ENCODE peak calls at places on chromosomes 16 and 17, in six cellular contexts. R is osteocyte, N is pancreas, Y is colonic mucosa, S is glutamatergic neuron, W is WTC11. O is an unnamed sample.

GRCh38 chr17:50169121-50169764 is 3.4 kb downstream of the SGCA start:
- DNase-seq in R (no peak), N (no peak), Y (no peak), S (peak), W (peak), O (no peak)

GRCh38 chr17:16599537-16599936 is 30.5 kb upstream of the ZNF287 start:
- DNase-seq in R (no peak), N (no peak), Y (no peak), S (no peak), W (no peak), O (no peak)

GRCh38 chr17:19022747-19023146 is 18.2 kb upstream of the FAM83G start:
- DNase-seq in R (no peak), N (no peak), Y (no peak), S (no peak), W (no peak), O (no peak)

GRCh38 chr16:852451-853185 is 52.1 kb upstream of the GNG13 start:
- DNase-seq in R (no peak), N (no peak), Y (no peak), S (no peak), W (no peak), O (no peak)

GRCh38 chr17:57902800-57903759 is 52.1 kb downstream of the CUEDC1 start:
- DNase-seq in R (no peak), N (peak), Y (peak), S (no peak), W (no peak), O (no peak)

GRCh38 chr16:48862087-48862532 is 252.1 kb upstream of the N4BP1 start:
- DNase-seq in R (no peak), N (no peak), Y (peak), S (no peak), W (peak), O (no peak)

GRCh38 chr16:46947900-46948547 is 25.4 kb downstream of the DNAJA2 start:
- DNase-seq in R (no peak), N (no peak), Y (no peak), S (no peak), W (peak), O (no peak)

GRCh38 chr17:75685508-75685907 is 18.4 kb downstream of the SAP30BP start:
- DNase-seq in R (no peak), N (no peak), Y (no peak), S (no peak), W (no peak), O (no peak)

GRCh38 chr16:1427473-1428461 is 3.1 kb upstream of the PERCC1 start:
- DNase-seq in R (no peak), N (peak), Y (no peak), S (no peak), W (no peak), O (no peak)

GRCh38 chr16:12677472-12677871 is 126.2 kb downstream of the CPPED1 start:
- DNase-seq in R (no peak), N (no peak), Y (no peak), S (no peak), W (no peak), O (no peak)

GRCh38 chr16:68264128-68265077 is at the start of gene SLC7A6:
- DNase-seq in R (peak), N (peak), Y (peak), S (peak), W (peak), O (peak)

GRCh38 chr17:66652840-66653507 is 181.9 kb upstream of the CACNG5 start:
- DNase-seq in R (no peak), N (no peak), Y (no peak), S (no peak), W (no peak), O (no peak)

GRCh38 chr17:2054740-2055493 is at the start of gene HIC1:
- DNase-seq in R (peak), N (peak), Y (peak), S (peak), W (peak), O (peak)

DNA sequence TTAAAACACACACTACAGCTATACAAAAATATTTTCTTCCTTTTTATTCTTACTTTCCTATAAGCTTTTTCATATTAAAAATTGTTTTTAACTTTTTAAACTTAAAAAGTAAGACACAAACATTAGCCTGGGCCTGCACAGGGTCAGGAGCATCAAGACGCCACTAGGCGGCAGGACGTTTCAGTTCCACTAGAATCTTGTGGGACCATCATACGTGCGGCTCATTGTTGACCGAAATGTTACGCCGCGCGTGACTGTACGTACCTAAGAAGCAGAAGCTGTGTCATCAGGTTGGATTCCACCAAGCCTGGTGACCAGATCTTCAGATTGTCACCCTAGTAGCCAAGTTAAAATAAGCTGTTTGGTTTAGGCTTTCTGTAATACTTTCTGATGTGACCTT is 47.1 kb downstream of the USP10 start:
- DNase-seq in R (no peak), N (no peak), Y (no peak), S (no peak), W (no peak), O (no peak)
- TF ChIP-seq CTCF in R (peak), N (no peak), Y (no peak), S (peak), W (no peak), O (peak)

DNA sequence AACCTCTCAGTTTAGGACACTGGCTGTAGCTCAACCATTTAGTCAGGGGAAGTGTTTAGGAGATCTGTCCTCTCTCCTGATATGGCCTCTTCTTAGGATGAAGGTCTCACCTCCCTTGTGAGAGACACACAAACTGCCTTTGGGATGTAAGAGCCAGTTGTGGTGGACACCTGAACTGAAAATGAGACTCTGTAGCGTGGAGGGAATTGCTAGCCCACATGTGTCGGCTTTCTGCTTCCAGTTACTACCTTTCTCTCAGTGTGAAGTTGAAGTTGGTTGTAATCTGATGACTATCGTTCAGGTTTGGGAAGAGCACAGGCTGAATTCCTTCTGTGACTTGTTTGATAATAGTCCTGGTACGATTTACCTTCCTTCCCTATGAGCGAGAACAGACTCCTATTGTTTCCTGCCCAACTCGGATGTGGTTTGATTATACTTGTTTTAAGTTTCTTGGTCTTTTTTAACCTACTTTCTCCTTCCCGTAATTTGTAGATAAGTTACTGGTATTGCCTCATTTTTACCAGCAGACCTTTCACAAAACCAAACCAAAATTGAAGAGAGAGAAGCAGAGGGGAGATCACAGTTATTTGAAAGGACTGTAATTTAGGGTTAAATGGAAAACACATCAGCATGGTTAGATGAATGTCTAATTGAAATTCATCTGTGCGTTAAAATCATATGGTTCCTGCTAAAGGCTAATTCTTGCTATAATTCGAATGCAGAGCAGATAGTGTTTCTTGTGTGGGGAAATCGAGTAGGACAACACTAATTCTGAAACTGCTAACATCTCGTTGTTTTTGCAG is 43.2 kb downstream of the CLEC16A start:
- DNase-seq in R (no peak), N (no peak), Y (no peak), S (no peak), W (no peak), O (no peak)
- TF ChIP-seq CTCF in R (no peak), N (no peak), Y (no peak), S (no peak), W (no peak), O (no peak)

GRCh38 chr17:38907930-38908675 is 17.3 kb upstream of the LASP1NB start:
- DNase-seq in R (no peak), N (peak), Y (no peak), S (no peak), W (peak), O (no peak)
- TF ChIP-seq CTCF in R (no peak), N (no peak), Y (no peak), S (no peak), W (no peak), O (no peak)

GRCh38 chr17:77087650-77088454 is 52.9 kb upstream of the SEC14L1 start:
- DNase-seq in R (no peak), N (no peak), Y (no peak), S (no peak), W (no peak), O (no peak)

GRCh38 chr17:77089118-77089477 is 51.7 kb upstream of the SEC14L1 start:
- DNase-seq in R (no peak), N (no peak), Y (no peak), S (no peak), W (no peak), O (no peak)

GRCh38 chr17:77090476-77090875 is 50.3 kb upstream of the SEC14L1 start:
- DNase-seq in R (no peak), N (no peak), Y (no peak), S (no peak), W (no peak), O (no peak)

GRCh38 chr17:77086433-77087010 is 54.2 kb upstream of the SEC14L1 start:
- DNase-seq in R (peak), N (peak), Y (peak), S (peak), W (peak), O (peak)

DNA sequence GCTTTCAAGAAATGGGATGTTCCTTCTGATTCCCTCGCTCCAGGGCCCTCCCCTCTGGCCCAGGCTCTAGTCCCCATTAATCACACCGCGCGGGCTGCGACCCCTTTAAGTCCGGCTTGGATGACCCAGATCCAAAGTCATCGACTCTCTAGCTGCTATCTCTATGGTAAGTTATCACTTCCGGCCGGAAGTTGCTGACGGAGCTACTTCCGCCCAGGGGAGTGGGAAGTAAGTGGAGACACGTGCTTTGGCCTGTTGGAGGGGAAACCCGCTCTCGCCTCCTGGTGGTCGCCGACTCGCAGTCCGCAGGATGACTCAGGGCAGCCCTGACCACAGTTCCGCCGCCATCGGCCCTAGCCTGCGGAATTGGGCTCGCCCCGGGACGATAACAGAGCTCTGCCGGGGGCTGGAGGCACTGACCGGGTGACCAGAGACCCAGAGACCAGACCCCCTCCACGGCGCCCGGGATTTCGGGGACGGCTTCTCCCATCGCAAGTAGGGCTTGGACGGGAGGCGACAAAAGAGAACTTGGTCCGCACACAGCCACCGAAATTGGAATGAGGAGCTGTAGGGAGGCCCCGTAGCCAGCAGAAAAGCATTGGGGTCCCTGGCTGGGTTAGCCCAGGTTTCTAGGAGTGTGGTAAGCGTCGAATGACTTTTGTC is 52.2 kb upstream of the SEC14L1 start:
- DNase-seq in R (peak), N (peak), Y (peak), S (peak), W (peak), O (peak)
- TF ChIP-seq CTCF in R (peak), N (no peak), Y (peak), S (peak), W (no peak), O (peak)

GRCh38 chr16:66443269-66443652 is 16.2 kb downstream of the BEAN1 start:
- DNase-seq in R (no peak), N (no peak), Y (no peak), S (no peak), W (no peak), O (peak)

GRCh38 chr16:66442502-66443268 is 15.6 kb downstream of the BEAN1 start:
- DNase-seq in R (no peak), N (no peak), Y (no peak), S (no peak), W (no peak), O (peak)

GRCh38 chr16:66446737-66447136 is 19.6 kb downstream of the BEAN1 start:
- DNase-seq in R (no peak), N (no peak), Y (no peak), S (no peak), W (no peak), O (no peak)

GRCh38 chr16:66441586-66442375 is 14.7 kb downstream of the BEAN1 start:
- DNase-seq in R (no peak), N (no peak), Y (no peak), S (no peak), W (no peak), O (no peak)

DNA sequence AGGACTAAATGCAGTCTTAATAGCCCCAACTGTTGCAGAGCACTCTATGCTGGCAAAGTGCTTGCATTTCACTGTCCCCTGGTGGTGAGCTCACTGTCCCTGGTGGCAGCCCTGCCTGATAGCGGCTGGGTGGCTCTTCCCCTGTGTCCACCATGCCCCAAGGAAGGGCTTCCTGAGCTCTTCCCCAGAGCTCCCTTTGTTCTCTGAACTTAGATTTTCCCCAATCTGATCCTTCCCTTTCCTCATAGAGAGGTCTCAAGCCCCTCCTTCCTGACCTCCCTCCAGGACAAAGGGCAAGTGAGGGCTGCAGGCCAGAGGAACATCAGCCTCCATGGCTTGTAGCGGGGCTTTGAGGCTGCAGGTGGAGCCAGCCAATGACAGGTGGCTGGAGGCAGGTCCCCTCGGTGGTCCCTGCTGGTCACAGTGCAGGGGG is 17.0 kb downstream of the BEAN1 start:
- DNase-seq in R (no peak), N (no peak), Y (no peak), S (no peak), W (no peak), O (peak)
- TF ChIP-seq CTCF in R (no peak), N (no peak), Y (no peak), S (no peak), W (no peak), O (peak)

DNA sequence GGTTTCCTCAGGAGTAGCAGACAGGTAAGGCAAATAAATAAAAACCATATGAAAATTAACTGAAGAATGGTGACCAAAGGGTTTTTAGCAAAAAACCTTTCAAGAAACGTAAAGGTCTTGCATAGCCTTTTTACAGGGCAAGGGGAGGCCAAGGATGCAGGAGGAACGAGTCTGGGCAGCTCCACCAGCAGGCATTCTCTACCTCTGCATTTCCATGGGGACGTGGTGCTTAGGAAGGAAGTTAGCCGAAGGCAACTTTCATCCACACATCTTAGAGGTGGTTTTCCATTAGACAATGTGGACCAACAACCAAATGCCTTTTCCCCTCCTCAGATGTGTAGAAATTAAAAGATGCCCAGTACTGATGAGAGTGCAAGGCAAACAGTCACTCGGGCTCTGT is 20.7 kb downstream of the TOM1L2 start:
- DNase-seq in R (no peak), N (no peak), Y (no peak), S (no peak), W (no peak), O (no peak)
- TF ChIP-seq CTCF in R (no peak), N (no peak), Y (no peak), S (no peak), W (no peak), O (no peak)

DNA sequence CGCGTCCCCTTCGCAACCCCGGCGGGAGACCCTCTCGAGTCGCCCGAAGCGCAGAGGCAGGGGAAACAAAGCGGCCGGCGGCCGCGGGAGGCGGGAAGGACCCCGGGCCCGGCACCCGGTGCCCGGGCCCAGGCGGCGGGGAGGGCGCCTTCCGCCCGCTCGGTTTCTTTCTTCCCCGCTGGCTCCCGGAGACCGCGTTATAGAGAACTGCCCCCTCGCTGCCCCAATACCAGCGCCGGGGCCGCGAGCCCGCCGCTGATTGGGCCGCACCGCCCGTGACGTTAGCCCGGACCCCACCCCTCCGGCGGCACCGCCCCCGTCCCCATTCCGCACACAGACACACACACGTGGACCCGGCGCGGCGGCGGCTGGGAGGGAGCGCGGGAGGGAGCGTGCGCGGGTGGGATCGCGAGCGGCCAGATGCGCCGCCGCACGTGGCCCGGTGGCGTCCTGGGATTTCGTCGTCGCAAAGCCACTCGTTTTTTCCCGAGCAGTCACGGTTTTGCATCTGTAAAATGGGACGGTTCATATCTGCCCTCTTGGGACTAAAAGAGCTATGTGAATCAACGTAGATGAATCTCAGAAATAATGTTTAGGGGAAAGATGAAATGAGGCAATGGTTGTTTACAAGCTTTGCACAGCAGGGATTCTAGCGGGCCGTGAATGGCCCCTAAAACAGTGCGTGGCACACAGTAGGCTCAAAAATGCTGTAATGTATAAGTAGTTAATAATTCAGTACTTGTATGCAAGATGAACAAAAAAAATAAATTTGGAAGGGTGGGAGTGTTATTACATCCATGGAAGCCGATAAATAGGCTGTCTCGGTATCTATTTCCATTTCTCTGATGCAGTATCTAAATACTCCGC is at the start of gene EPOP:
- DNase-seq in R (peak), N (peak), Y (peak), S (peak), W (peak), O (peak)
- TF ChIP-seq CTCF in R (no peak), N (no peak), Y (no peak), S (no peak), W (no peak), O (no peak)

GRCh38 chr16:50884066-50884860 is 142.4 kb downstream of the CYLD start:
- DNase-seq in R (peak), N (no peak), Y (no peak), S (peak), W (peak), O (no peak)
- TF ChIP-seq CTCF in R (no peak), N (no peak), Y (no peak), S (peak), W (peak), O (peak)

GRCh38 chr17:43907425-43907981 is at the start of gene MPP2:
- DNase-seq in R (peak), N (peak), Y (peak), S (peak), W (peak), O (peak)
- TF ChIP-seq CTCF in R (peak), N (no peak), Y (no peak), S (peak), W (no peak), O (peak)